ENCODE peak calls at places on chromosome 19, in eight cellular contexts. O is stomach, V is suprapubic skin, Z is A549, D is body of pancreas, S is transverse colon, X is HCT116, F is breast epithelium. K is an unnamed sample.

GRCh38 chr19:45218426-45218825 is 26.8 kb downstream of the EXOC3L2 start:
- DNase-seq in F (no peak), X (no peak), Z (no peak), S (no peak), D (no peak), V (no peak), O (no peak), K (no peak)

GRCh38 chr19:55626350-55626749 is 2.0 kb upstream of the ZNF784 start:
- DNase-seq in F (no peak), V (no peak), Z (no peak), O (no peak), D (no peak), X (no peak), S (no peak), K (no peak)

GRCh38 chr19:41341669-41342490 is 11.8 kb downstream of the TGFB1 start:
- DNase-seq in O (peak), V (no peak), F (no peak), X (no peak), Z (no peak), D (peak), S (peak), K (no peak)

GRCh38 chr19:44356383-44357111 is at the start of gene ZNF112:
- DNase-seq in F (peak), D (peak), S (peak), Z (peak), V (peak), X (peak), O (peak), K (no peak)

GRCh38 chr19:46659151-46660007 is 1.6 kb downstream of the DACT3 start:
- DNase-seq in Z (peak), D (no peak), S (peak), V (no peak), X (no peak), O (no peak), F (no peak), K (no peak)

GRCh38 chr19:3765121-3765520 is 2.6 kb downstream of the MRPL54 start:
- DNase-seq in S (no peak), Z (no peak), D (no peak), O (no peak), V (no peak), X (no peak), F (no peak), K (no peak)

GRCh38 chr19:27767234-27767633 is 1445.7 kb downstream of the UQCRFS1 start:
- DNase-seq in S (no peak), Z (no peak), D (no peak), X (no peak), V (no peak), F (no peak), O (no peak), K (no peak)

GRCh38 chr19:58154287-58154678 is 3.7 kb upstream of the ZNF329 start:
- DNase-seq in D (peak), F (peak), Z (no peak), O (peak), V (no peak), S (peak), X (no peak), K (no peak)

GRCh38 chr19:1841209-1841924 is 6.9 kb downstream of the REXO1 start:
- DNase-seq in F (no peak), S (no peak), V (no peak), Z (no peak), X (no peak), D (no peak), O (no peak), K (no peak)

GRCh38 chr19:43310221-43310620 is 40.9 kb upstream of the PSG9 start:
- DNase-seq in V (no peak), S (no peak), X (no peak), F (no peak), O (no peak), Z (no peak), D (no peak), K (no peak)

GRCh38 chr19:15107056-15108010 is at the start of gene SYDE1:
- DNase-seq in Z (peak), F (no peak), O (no peak), V (no peak), X (no peak), D (no peak), S (no peak), K (no peak)

GRCh38 chr19:39474139-39474620 is 6.5 kb upstream of the TIMM50 start:
- DNase-seq in V (no peak), X (no peak), D (peak), O (peak), S (peak), Z (peak), F (no peak), K (no peak)

GRCh38 chr19:41030651-41031050 is 39.6 kb downstream of the CYP2B6 start:
- DNase-seq in F (no peak), Z (peak), O (no peak), X (no peak), V (peak), D (no peak), S (no peak), K (no peak)

GRCh38 chr19:4057913-4058695 is 8.6 kb downstream of the ZBTB7A start:
- DNase-seq in O (peak), Z (peak), X (peak), D (peak), S (peak), F (peak), V (peak), K (no peak)

GRCh38 chr19:58559275-58560006 is 1.0 kb upstream of the UBE2M start:
- DNase-seq in Z (peak), S (peak), V (peak), D (peak), F (peak), X (peak), O (peak), K (no peak)

GRCh38 chr19:39200818-39201145 is 3.3 kb downstream of the SYCN start:
- DNase-seq in O (no peak), D (peak), V (no peak), Z (no peak), X (no peak), F (no peak), S (no peak), K (no peak)

GRCh38 chr19:31402529-31402928 is 53.3 kb upstream of the TSHZ3 start:
- DNase-seq in X (no peak), V (no peak), Z (no peak), D (no peak), F (no peak), S (no peak), O (no peak), K (no peak)

GRCh38 chr19:42074513-42075363 is 1.2 kb upstream of the ZNF574 start:
- DNase-seq in F (no peak), D (peak), V (no peak), O (no peak), Z (peak), X (no peak), S (peak), K (no peak)

GRCh38 chr19:42198676-42199439 is 18.6 kb downstream of the DEDD2 start:
- DNase-seq in V (no peak), X (no peak), F (no peak), O (peak), S (peak), Z (no peak), D (no peak), K (no peak)

GRCh38 chr19:456547-457110 is 4.2 kb downstream of the SHC2 start:
- DNase-seq in O (no peak), X (no peak), F (no peak), D (no peak), Z (no peak), S (no peak), V (no peak), K (no peak)

DNA sequence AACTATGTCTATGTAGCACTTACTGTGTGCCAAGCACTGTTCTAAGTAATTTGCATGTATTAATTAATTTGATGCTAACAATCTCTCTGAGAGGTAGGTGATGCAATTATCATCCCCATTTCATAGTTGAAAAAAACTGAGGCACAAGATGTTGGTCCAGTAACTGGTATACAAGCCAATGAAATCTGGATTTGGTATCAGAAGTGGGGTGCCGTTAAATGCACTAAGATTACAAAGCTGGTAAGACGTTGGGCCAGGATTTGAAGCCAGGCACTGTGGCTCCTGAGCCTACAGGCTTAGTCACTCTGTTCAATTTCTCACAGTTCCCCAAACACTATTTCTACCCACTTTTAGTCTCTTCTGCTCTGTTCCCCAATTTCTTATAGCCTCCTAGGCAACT is 70.4 kb upstream of the CACNA1A start:
- DNase-seq in S (no peak), Z (no peak), X (no peak), V (no peak), D (no peak), O (no peak), F (no peak), K (no peak)
- TF ChIP-seq CTCF in S (no peak), Z (no peak), X (no peak), V (no peak), D (no peak), O (no peak), F (no peak), K (no peak)

GRCh38 chr19:8174706-8175105 is 25.3 kb upstream of the FBN3 start:
- DNase-seq in S (no peak), X (no peak), O (no peak), D (no peak), F (no peak), V (no peak), Z (no peak), K (no peak)

GRCh38 chr19:8185343-8186068 is 23.7 kb upstream of the CERS4 start:
- DNase-seq in V (no peak), S (no peak), O (no peak), X (no peak), Z (peak), D (no peak), F (no peak), K (no peak)

GRCh38 chr19:8184274-8184673 is 24.9 kb upstream of the CERS4 start:
- DNase-seq in X (no peak), V (no peak), O (no peak), S (no peak), F (no peak), Z (no peak), D (no peak), K (no peak)

GRCh38 chr19:8180018-8180417 is 29.2 kb upstream of the CERS4 start:
- DNase-seq in S (no peak), O (peak), V (no peak), D (peak), X (no peak), Z (no peak), F (no peak), K (no peak)
- H3K27ac ChIP-seq in S (no peak), O (no peak), V (no peak), D (no peak), X (no peak), Z (no peak), F (peak), K (no peak)

GRCh38 chr19:18651300-18651699 is 14.5 kb downstream of the KLHL26 start:
- DNase-seq in Z (no peak), X (no peak), F (no peak), S (no peak), D (no peak), V (no peak), O (no peak), K (no peak)

GRCh38 chr19:18650048-18650435 is 13.2 kb downstream of the KLHL26 start:
- DNase-seq in V (no peak), X (no peak), Z (no peak), F (no peak), S (no peak), D (peak), O (no peak), K (no peak)

GRCh38 chr19:18649371-18650047 is 12.7 kb downstream of the KLHL26 start:
- DNase-seq in V (peak), Z (no peak), X (no peak), S (peak), F (no peak), D (peak), O (no peak), K (no peak)

GRCh38 chr19:18651738-18652137 is 14.9 kb downstream of the KLHL26 start:
- DNase-seq in X (no peak), V (no peak), Z (no peak), D (no peak), F (no peak), S (no peak), O (no peak), K (no peak)

GRCh38 chr19:18650468-18651001 is 13.7 kb downstream of the KLHL26 start:
- DNase-seq in X (no peak), D (peak), O (peak), Z (no peak), S (peak), V (peak), F (no peak), K (no peak)
- TF ChIP-seq POLR2A in X (no peak), D (no peak), O (no peak), Z (no peak), S (no peak), V (no peak), F (no peak), K (no peak)

GRCh38 chr19:50717026-50717723 is 2.4 kb downstream of the SHANK1 start:
- DNase-seq in Z (no peak), F (no peak), O (no peak), X (no peak), V (no peak), D (no peak), S (no peak), K (no peak)
- TF ChIP-seq CTCF in Z (no peak), F (no peak), O (no peak), X (no peak), V (no peak), D (no peak), S (no peak), K (no peak)

GRCh38 chr19:38015216-38015615 is 108.2 kb downstream of the SIPA1L3 start:
- DNase-seq in V (no peak), X (no peak), F (no peak), Z (no peak), O (no peak), D (no peak), S (no peak), K (no peak)

GRCh38 chr19:38013913-38014575 is 107.0 kb downstream of the SIPA1L3 start:
- DNase-seq in F (no peak), S (no peak), X (no peak), O (no peak), V (no peak), D (no peak), Z (no peak), K (no peak)

GRCh38 chr19:38012290-38012689 is 105.3 kb downstream of the SIPA1L3 start:
- DNase-seq in X (no peak), Z (no peak), F (no peak), S (no peak), O (no peak), V (no peak), D (no peak), K (no peak)

GRCh38 chr19:38011426-38011825 is 104.4 kb downstream of the SIPA1L3 start:
- DNase-seq in S (no peak), D (no peak), F (no peak), O (no peak), X (no peak), Z (no peak), V (no peak), K (no peak)

GRCh38 chr19:38012944-38013343 is 105.9 kb downstream of the SIPA1L3 start:
- DNase-seq in Z (no peak), V (no peak), X (no peak), F (no peak), O (no peak), S (no peak), D (no peak), K (no peak)
- H3K27ac ChIP-seq in Z (peak), V (no peak), X (no peak), F (peak), O (no peak), S (no peak), D (no peak), K (no peak)